ENCODE peak calls at places on chromosome 6, in eight cellular contexts. D is hepatic stellate cell; J is tibial artery; E is stimulated activated CD8-positive, alpha-beta memory T cell treated with anti-CD3 and anti-CD28 coated beads, Interleukin-7, amount 100 ng/mL, for 24 hours; U is activated T-cell treated with anti-CD3 and anti-CD28 coated beads, Interleukin-2, amount 50 U/mL, for 1 hour; I is T-helper 9 cell; W is NCI-H774; R is stimulated activated CD4-positive, alpha-beta T cell treated with anti-CD3 and anti-CD28 coated beads, Interleukin-4, amount 100 ng/mL, for 48 hours. O is an unnamed sample.
A peak's percentile ranks its signal among the peaks of the same experiment; 100 is the strongest.

GRCh38 chr6:30689022-30689865 is 1.5 kb downstream of the NRM start:
- DNase-seq in D (no peak), J (no peak), E (no peak), U (no peak), I (no peak), W (no peak), R (no peak), O (no peak)

GRCh38 chr6:158718431-158719126 is 68.7 kb downstream of the SYTL3 start:
- DNase-seq in D (no peak), J (no peak), E (no peak), U (peak; percentile 4), I (no peak), W (no peak), R (no peak), O (no peak)

GRCh38 chr6:42841844-42842584 is 37.4 kb upstream of the RPL7L1 start:
- DNase-seq in D (no peak), J (no peak), E (no peak), U (no peak), I (no peak), W (no peak), R (no peak), O (no peak)

GRCh38 chr6:100693249-100693927 is 187.7 kb downstream of the ASCC3 start:
- DNase-seq in D (no peak), J (no peak), E (no peak), U (no peak), I (no peak), W (no peak), R (no peak), O (no peak)

GRCh38 chr6:91634791-91635190 is 1047.9 kb upstream of the MAP3K7 start:
- DNase-seq in D (no peak), J (no peak), E (no peak), U (no peak), I (no peak), W (no peak), R (no peak), O (no peak)

GRCh38 chr6:35691027-35691824 is 2.5 kb upstream of the FKBP5 start:
- DNase-seq in D (peak; percentile 15), J (peak; percentile 97), E (no peak), U (no peak), I (no peak), W (no peak), R (no peak), O (no peak)

GRCh38 chr6:15955484-15955883 is 173.4 kb upstream of the MYLIP start:
- DNase-seq in D (no peak), J (no peak), E (no peak), U (no peak), I (no peak), W (no peak), R (no peak), O (no peak)

GRCh38 chr6:70706491-70707123 is 38.9 kb downstream of the SMAP1 start:
- DNase-seq in D (peak; percentile 5), J (no peak), E (no peak), U (no peak), I (no peak), W (peak; percentile 44), R (no peak), O (peak; percentile 52)

GRCh38 chr6:7214400-7214940 is 98.5 kb downstream of the SSR1 start:
- DNase-seq in D (no peak), J (no peak), E (no peak), U (no peak), I (no peak), W (no peak), R (no peak), O (no peak)

GRCh38 chr6:25701807-25702206 is 49.8 kb downstream of the SCGN start:
- DNase-seq in D (no peak), J (no peak), E (no peak), U (no peak), I (no peak), W (no peak), R (no peak), O (no peak)

GRCh38 chr6:165181951-165182414 is 127.4 kb downstream of the C6orf118 start:
- DNase-seq in D (no peak), J (no peak), E (no peak), U (no peak), I (no peak), W (no peak), R (no peak), O (no peak)

GRCh38 chr6:47360388-47360787 is 50.7 kb upstream of the TNFRSF21 start:
- DNase-seq in D (no peak), J (no peak), E (no peak), U (no peak), I (no peak), W (no peak), R (no peak), O (no peak)

GRCh38 chr6:33248643-33248931 is 23.1 kb downstream of the VPS52 start:
- DNase-seq in D (no peak), J (no peak), E (no peak), U (no peak), I (no peak), W (no peak), R (no peak), O (peak; percentile 85)

GRCh38 chr6:116461563-116462507 is 660 bp downstream of the CALHM6 start:
- DNase-seq in D (peak; percentile 49), J (no peak), E (no peak), U (peak; percentile 65), I (peak; percentile 22), W (no peak), R (peak; percentile 32), O (peak; percentile 22)

GRCh38 chr6:161011509-161012480 is 20.2 kb downstream of the MAP3K4 start:
- DNase-seq in D (no peak), J (no peak), E (no peak), U (no peak), I (no peak), W (no peak), R (no peak), O (no peak)

GRCh38 chr6:3500262-3501001 is 43.6 kb upstream of the SLC22A23 start:
- DNase-seq in D (no peak), J (no peak), E (no peak), U (no peak), I (no peak), W (peak; percentile 34), R (no peak), O (no peak)

GRCh38 chr6:95593025-95593424 is 15.7 kb downstream of the MANEA start:
- DNase-seq in D (no peak), J (no peak), E (no peak), U (no peak), I (no peak), W (no peak), R (no peak), O (no peak)